ENCODE peak calls at places on chromosomes 4 and X, in eight cellular contexts. E is CD4-positive, alpha-beta T cell; P is iPS-NIHi11; J is iPS DF 6.9; C is stimulated activated CD8-positive, alpha-beta memory T cell treated with anti-CD3 and anti-CD28 coated beads, Interleukin-2, amount 100 ng/mL, for 1 hour; N is AG10803; B is dermis microvascular lymphatic vessel endothelial cell; I is GM23338. Y is an unnamed sample.

GRCh38 chrX:68462653-68463052 is 29.4 kb upstream of the OPHN1 start:
- DNase-seq in I (peak; percentile 60), E (no peak), N (peak; percentile 52), J (peak; percentile 22), C (no peak), P (no peak), B (peak; percentile 34), Y (no peak)

GRCh38 chrX:107025538-107025937 is 25.5 kb upstream of the MORC4 start:
- DNase-seq in I (peak; percentile 54), N (peak; percentile 23), P (peak; percentile 17), C (no peak), E (no peak), J (peak; percentile 4), B (peak; percentile 11), Y (no peak)

GRCh38 chrX:39766085-39766726 is 331.6 kb downstream of the BCOR start:
- DNase-seq in C (no peak), P (no peak), J (no peak), N (no peak), B (no peak), I (no peak), E (no peak), Y (no peak)

GRCh38 chr4:16764622-16765021 is 133.8 kb downstream of the LDB2 start:
- DNase-seq in J (no peak), N (no peak), E (no peak), B (no peak), C (no peak), P (peak; percentile 45), I (peak; percentile 87), Y (no peak)

GRCh38 chr4:182749768-182750167 is 167.4 kb downstream of the DCTD start:
- DNase-seq in P (no peak), E (no peak), J (no peak), I (no peak), C (no peak), B (no peak), N (no peak), Y (no peak)

GRCh38 chr4:37641886-37642849 is 44.0 kb downstream of the RELL1 start:
- DNase-seq in B (no peak), C (no peak), N (no peak), P (peak; percentile 19), E (no peak), J (no peak), I (peak; percentile 74), Y (no peak)

GRCh38 chr4:128825226-128825625 is 15.7 kb downstream of the JADE1 start:
- DNase-seq in P (no peak), B (no peak), N (no peak), C (no peak), E (no peak), I (peak; percentile 44), J (no peak), Y (no peak)

GRCh38 chr4:100188829-100189228 is 1.4 kb downstream of the DDIT4L start:
- DNase-seq in B (no peak), C (no peak), E (no peak), P (no peak), I (no peak), J (no peak), N (no peak), Y (no peak)

GRCh38 chr4:165383757-165384156 is 4.9 kb downstream of the CPE start:
- DNase-seq in B (no peak), E (no peak), P (no peak), I (no peak), N (no peak), C (no peak), J (no peak), Y (no peak)

GRCh38 chr4:174096456-174096855 is 187.0 kb downstream of the FBXO8 start:
- DNase-seq in N (no peak), I (no peak), P (no peak), B (no peak), J (no peak), C (no peak), E (no peak), Y (no peak)

GRCh38 chr4:176054942-176055341 is 10.7 kb upstream of the WDR17 start:
- DNase-seq in E (no peak), I (peak; percentile 21), B (no peak), P (no peak), C (no peak), J (no peak), N (peak; percentile 3), Y (no peak)

Y was measured in T-helper 9 cell.